ENCODE peak calls at places on chromosomes 6 and 20, in five cellular contexts. R is psoas muscle; K is cardiac fibroblast; V is CD8-positive, alpha-beta memory T cell; H is pancreas. P is an unnamed sample.

GRCh38 chr6:11525468-11526155 is 11.9 kb upstream of the TMEM170B start:
- DNase-seq in R (peak; percentile 38), K (peak; percentile 77), V (no peak), H (no peak), P (no peak)

GRCh38 chr20:16803965-16804792 is 56.0 kb downstream of the OTOR start:
- DNase-seq in R (peak; percentile 39), K (peak; percentile 53), V (peak; percentile 11), H (peak; percentile 81), P (peak; percentile 29)

GRCh38 chr6:141562181-141562800 is 570.4 kb upstream of the GJE1 start:
- DNase-seq in R (peak; percentile 19), K (no peak), V (peak; percentile 1), H (peak; percentile 55), P (no peak)

GRCh38 chr6:114534813-114535212 is 192.0 kb upstream of the HS3ST5 start:
- DNase-seq in R (no peak), K (no peak), V (no peak), H (no peak), P (no peak)

GRCh38 chr6:49607391-49607982 is 29.2 kb downstream of the RHAG start:
- DNase-seq in R (no peak), K (no peak), V (no peak), H (no peak), P (no peak)

GRCh38 chr20:45576995-45577394 is 2.1 kb downstream of the WFDC8 start:
- DNase-seq in R (no peak), K (peak; percentile 31), V (no peak), H (no peak), P (no peak)

GRCh38 chr6:87333591-87334181 is 4.6 kb upstream of the GJB7 start:
- DNase-seq in R (no peak), K (peak; percentile 62), V (no peak), H (no peak), P (no peak)

GRCh38 chr6:113856011-113856551 is 1.1 kb upstream of the MARCKS start:
- DNase-seq in R (no peak), K (peak; percentile 59), V (no peak), H (peak; percentile 63), P (peak; percentile 19)

GRCh38 chr20:50455656-50456451 is 54.3 kb upstream of the PTPN1 start:
- DNase-seq in R (no peak), K (no peak), V (no peak), H (no peak), P (no peak)

GRCh38 chr6:37704066-37704465 is 6.4 kb upstream of the MDGA1 start:
- DNase-seq in R (no peak), K (no peak), V (no peak), H (no peak), P (no peak)

GRCh38 chr6:37702314-37702713 is 4.6 kb upstream of the MDGA1 start:
- DNase-seq in R (no peak), K (no peak), V (no peak), H (no peak), P (no peak)

GRCh38 chr6:37706749-37707148 is 9.1 kb upstream of the MDGA1 start:
- DNase-seq in R (no peak), K (no peak), V (no peak), H (no peak), P (no peak)

GRCh38 chr6:37705239-37706051 is 7.8 kb upstream of the MDGA1 start:
- DNase-seq in R (peak; percentile 83), K (peak; percentile 88), V (peak; percentile 65), H (peak; percentile 80), P (peak; percentile 60)

GRCh38 chr6:37704923-37705238 is 7.2 kb upstream of the MDGA1 start:
- DNase-seq in R (no peak), K (no peak), V (no peak), H (no peak), P (no peak)
- H3K4me3 ChIP-seq in R (peak overlapping the region; percentile 59), K (peak overlapping the region; percentile 51), V (peak overlapping the region; percentile 38), H (peak overlapping the region; percentile 24), P (peak overlapping the region; percentile 43)

DNA sequence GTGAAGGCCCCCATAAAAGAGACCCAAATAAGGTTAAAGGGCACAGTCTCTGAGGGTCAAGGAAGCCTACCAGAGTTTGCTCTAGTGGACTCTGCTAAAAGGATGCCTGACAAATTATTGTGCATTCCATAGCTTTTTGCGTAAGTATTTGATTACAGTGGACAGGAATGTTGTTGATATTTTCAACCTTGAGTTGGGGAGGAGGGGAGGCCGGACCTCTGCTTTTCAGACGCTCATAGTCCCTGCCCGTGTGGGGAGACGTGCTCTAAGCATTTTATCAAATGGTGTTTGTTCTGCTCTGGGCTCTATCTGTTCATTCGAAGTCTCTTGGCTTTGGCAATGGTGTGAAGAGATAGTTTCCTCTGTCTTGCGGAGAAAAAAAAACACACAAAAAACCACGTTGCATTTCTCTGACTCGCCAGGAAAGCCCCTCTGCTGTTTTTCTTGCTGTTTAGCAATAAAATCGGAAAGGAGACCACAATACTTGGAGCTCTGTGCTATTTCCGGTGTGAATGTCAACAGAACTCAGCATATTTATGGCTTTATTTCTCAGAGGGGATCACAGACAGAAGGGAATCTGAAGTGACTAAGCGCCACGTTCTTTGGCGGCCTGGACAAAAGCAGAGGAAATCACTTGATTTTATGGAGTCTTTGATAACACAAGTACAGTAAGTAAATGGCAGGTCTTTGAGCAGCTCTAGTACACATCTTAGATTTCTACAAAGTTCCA is 159.8 kb downstream of the ZFP64 start:
- DNase-seq in R (no peak), K (peak; percentile 83), V (peak; percentile 4), H (no peak), P (no peak)
- H3K4me3 ChIP-seq in R (no peak overlapping the region), K (no peak overlapping the region), V (no peak overlapping the region), H (no peak overlapping the region), P (no peak overlapping the region)

GRCh38 chr6:24752503-24752902 is 22.2 kb upstream of the GMNN start:
- DNase-seq in R (no peak), K (no peak), V (no peak), H (no peak), P (no peak)
- H3K4me3 ChIP-seq in R (no peak overlapping the region), K (no peak overlapping the region), V (no peak overlapping the region), H (no peak overlapping the region), P (no peak overlapping the region)

GRCh38 chr6:52538252-52538905 is 38.5 kb downstream of the TRAM2 start:
- DNase-seq in R (no peak), K (no peak), V (no peak), H (no peak), P (no peak)
- H3K4me3 ChIP-seq in R (no peak overlapping the region), K (no peak overlapping the region), V (no peak overlapping the region), H (no peak overlapping the region), P (no peak overlapping the region)

GRCh38 chr6:14366880-14367279 is 249.3 kb downstream of the CD83 start:
- DNase-seq in R (no peak), K (no peak), V (no peak), H (no peak), P (no peak)
- H3K4me3 ChIP-seq in R (no peak overlapping the region), K (no peak overlapping the region), V (no peak overlapping the region), H (no peak overlapping the region), P (no peak overlapping the region)

GRCh38 chr20:10646886-10647420 is 26.8 kb downstream of the JAG1 start:
- DNase-seq in R (no peak), K (no peak), V (no peak), H (no peak), P (no peak)

GRCh38 chr20:10646006-10646405 is 27.8 kb downstream of the JAG1 start:
- DNase-seq in R (no peak), K (no peak), V (no peak), H (no peak), P (no peak)

GRCh38 chr20:10648651-10649050 is 25.1 kb downstream of the JAG1 start:
- DNase-seq in R (no peak), K (peak; percentile 39), V (no peak), H (no peak), P (no peak)

GRCh38 chr20:10647909-10648308 is 25.9 kb downstream of the JAG1 start:
- DNase-seq in R (no peak), K (no peak), V (no peak), H (no peak), P (no peak)

GRCh38 chr20:10647471-10647870 is 26.3 kb downstream of the JAG1 start:
- DNase-seq in R (no peak), K (no peak), V (no peak), H (no peak), P (no peak)
- H3K4me3 ChIP-seq in R (no peak overlapping the region), K (no peak overlapping the region), V (no peak overlapping the region), H (no peak overlapping the region), P (no peak overlapping the region)

GRCh38 chr6:138692058-138692977 is 81.3 kb upstream of the CCDC28A start:
- DNase-seq in R (peak; percentile 77), K (peak; percentile 71), V (peak; percentile 43), H (peak; percentile 92), P (peak; percentile 66)

GRCh38 chr6:138692978-138693909 is 80.3 kb upstream of the CCDC28A start:
- DNase-seq in R (peak; percentile 56), K (peak; percentile 70), V (peak; percentile 26), H (peak; percentile 85), P (peak; percentile 58)

GRCh38 chr6:138691595-138692057 is 81.9 kb upstream of the CCDC28A start:
- DNase-seq in R (no peak), K (peak; percentile 70), V (no peak), H (no peak), P (peak; percentile 32)

GRCh38 chr6:138689849-138690248 is 83.7 kb upstream of the CCDC28A start:
- DNase-seq in R (no peak), K (no peak), V (no peak), H (no peak), P (no peak)

GRCh38 chr6:138690975-138691594 is 82.5 kb upstream of the CCDC28A start:
- DNase-seq in R (no peak), K (no peak), V (no peak), H (no peak), P (no peak)
- H3K4me3 ChIP-seq in R (peak overlapping the region; percentile 78), K (peak overlapping the region; percentile 77), V (no peak overlapping the region), H (peak overlapping the region; percentile 95), P (no peak overlapping the region)

GRCh38 chr20:62602550-62602949 is 39.8 kb upstream of the SLCO4A1 start:
- DNase-seq in R (peak; percentile 41), K (no peak), V (peak; percentile 32), H (no peak), P (peak; percentile 44)
- H3K4me3 ChIP-seq in R (no peak overlapping the region), K (no peak overlapping the region), V (peak overlapping the region; percentile 59), H (no peak overlapping the region), P (no peak overlapping the region)

P was measured in prostate gland.